ENCODE peak calls at places on chromosomes 16 and 17, in six cellular contexts. A is upper lobe of right lung; N is OCI-LY7; I is CD8-positive, alpha-beta T cell; F is IMR-90; X is colonic mucosa. P is an unnamed sample.

GRCh38 chr17:82097187-82097918 is 683 bp downstream of the FASN start:
- DNase-seq in I (no peak), A (peak; percentile 87), X (peak; percentile 48), F (peak; percentile 64), N (peak; percentile 58), P (peak; percentile 44)

GRCh38 chr17:64148699-64149098 is 18.8 kb upstream of the ERN1 start:
- DNase-seq in F (no peak), A (no peak), X (no peak), N (peak; percentile 53), I (no peak), P (no peak)

GRCh38 chr17:4006165-4006589 is 41.9 kb upstream of the ATP2A3 start:
- DNase-seq in N (no peak), F (no peak), I (no peak), X (no peak), A (peak; percentile 78), P (no peak)

GRCh38 chr16:69534720-69535119 is 31.0 kb upstream of the NFAT5 start:
- DNase-seq in F (no peak), X (no peak), A (no peak), I (no peak), N (no peak), P (no peak)

GRCh38 chr17:7215136-7215638 is 4.4 kb downstream of the DLG4 start:
- DNase-seq in X (no peak), A (no peak), F (no peak), N (no peak), I (no peak), P (no peak)

GRCh38 chr17:70365098-70365583 is 195.8 kb downstream of the KCNJ2 start:
- DNase-seq in X (no peak), I (no peak), F (peak; percentile 78), N (no peak), A (no peak), P (peak; percentile 16)

GRCh38 chr17:27489045-27489715 is 32.9 kb downstream of the KSR1 start:
- DNase-seq in F (peak; percentile 59), A (peak; percentile 89), I (no peak), N (no peak), X (peak; percentile 63), P (no peak)

GRCh38 chr17:11554042-11554441 is 44.2 kb upstream of the DNAH9 start:
- DNase-seq in X (no peak), A (no peak), N (no peak), I (no peak), F (no peak), P (no peak)

GRCh38 chr16:20309786-20310185 is 17.5 kb downstream of the GP2 start:
- DNase-seq in F (no peak), I (no peak), N (no peak), A (no peak), X (no peak), P (no peak)

GRCh38 chr17:45384800-45385262 is 47.8 kb downstream of the ARHGAP27 start:
- DNase-seq in I (no peak), X (no peak), A (no peak), F (no peak), N (no peak), P (no peak)

DNA sequence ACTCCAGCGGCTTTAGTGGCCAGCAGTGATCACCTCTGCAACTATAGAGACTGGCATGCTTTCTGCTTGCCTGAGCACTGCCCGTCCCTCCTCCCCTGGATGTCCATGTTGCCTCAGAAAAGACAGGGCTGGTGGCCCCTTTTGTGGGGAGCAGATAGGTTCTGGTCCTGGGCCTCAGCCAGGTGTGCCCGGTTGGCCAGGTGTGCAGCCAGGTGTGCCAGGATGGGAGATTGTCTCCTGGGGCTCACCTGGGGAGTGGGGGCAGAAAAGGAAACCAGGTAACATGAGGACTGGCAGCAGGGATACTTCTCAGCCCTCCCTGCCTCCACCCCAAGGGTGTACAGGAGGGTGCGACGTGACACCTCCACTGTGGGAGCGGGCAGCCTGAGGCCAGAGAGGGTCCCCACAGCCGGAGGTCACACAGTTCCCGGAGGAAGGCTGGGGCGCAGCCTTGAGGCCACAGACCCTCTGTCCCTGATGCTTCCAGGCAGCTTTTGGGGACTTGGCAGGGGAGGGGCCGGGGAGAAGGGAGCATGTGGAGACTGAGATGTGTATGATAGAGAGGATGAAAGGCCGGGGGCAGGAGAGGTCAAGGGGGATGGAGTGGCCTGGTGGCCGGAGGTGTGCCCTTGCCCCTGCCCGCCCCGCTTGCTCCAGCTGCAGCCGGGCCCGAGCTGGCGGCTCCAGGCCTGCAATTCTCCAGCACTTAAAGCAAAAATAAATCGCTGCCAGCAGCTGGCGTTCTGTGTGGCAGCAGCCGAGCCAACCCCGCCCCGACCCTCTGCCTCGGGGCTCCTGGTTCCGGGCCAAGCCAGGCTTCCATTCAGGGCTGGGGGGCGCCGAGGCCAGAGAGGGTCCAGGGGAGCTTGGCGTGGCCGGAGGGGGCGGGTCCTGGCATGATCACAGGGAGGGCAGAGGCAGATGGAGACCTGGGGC is 6.7 kb downstream of the KCNJ12 start:
- DNase-seq in X (no peak), F (no peak), I (no peak), A (no peak), N (no peak), P (no peak)
- H3K36me3 ChIP-seq in X (no peaks in the 10 kb centered on the region), F (no peaks in the 10 kb centered on the region), I (no peaks in the 10 kb centered on the region), A (no peaks in the 10 kb centered on the region), N (no peaks in the 10 kb centered on the region), P (no peaks in the 10 kb centered on the region)

GRCh38 chr16:88667496-88667895 is 4.6 kb upstream of the MVD start:
- DNase-seq in A (no peak), N (no peak), I (no peak), X (no peak), F (no peak), P (no peak)
- TF ChIP-seq CTCF in A (no peak), N (no peak), I (no peak), X (no peak), F (no peak), P (peak; percentile 50)

GRCh38 chr17:75124819-75125162 is 6.8 kb downstream of the NT5C start:
- DNase-seq in X (no peak), F (no peak), A (no peak), N (no peak), I (no peak), P (no peak)

GRCh38 chr17:75126954-75127353 is 4.6 kb downstream of the NT5C start:
- DNase-seq in F (no peak), I (no peak), A (no peak), X (no peak), N (no peak), P (no peak)

GRCh38 chr17:75124041-75124818 is 7.3 kb downstream of the NT5C start:
- DNase-seq in A (peak; percentile 74), X (peak; percentile 96), I (no peak), N (no peak), F (peak; percentile 18), P (peak; percentile 49)

GRCh38 chr17:75128694-75129505 is 2.6 kb downstream of the NT5C start:
- DNase-seq in F (no peak), A (no peak), I (peak; percentile 43), X (no peak), N (no peak), P (no peak)

GRCh38 chr17:75125984-75126383 is 5.6 kb downstream of the NT5C start:
- DNase-seq in I (peak; percentile 45), X (no peak), N (peak; percentile 39), F (no peak), A (no peak), P (no peak)
- H3K27ac ChIP-seq in I (no peak overlapping the region), X (peak overlapping the region; percentile 93), N (peak overlapping the region; percentile 3), F (no peak overlapping the region), A (no peak overlapping the region), P (no peak overlapping the region)

DNA sequence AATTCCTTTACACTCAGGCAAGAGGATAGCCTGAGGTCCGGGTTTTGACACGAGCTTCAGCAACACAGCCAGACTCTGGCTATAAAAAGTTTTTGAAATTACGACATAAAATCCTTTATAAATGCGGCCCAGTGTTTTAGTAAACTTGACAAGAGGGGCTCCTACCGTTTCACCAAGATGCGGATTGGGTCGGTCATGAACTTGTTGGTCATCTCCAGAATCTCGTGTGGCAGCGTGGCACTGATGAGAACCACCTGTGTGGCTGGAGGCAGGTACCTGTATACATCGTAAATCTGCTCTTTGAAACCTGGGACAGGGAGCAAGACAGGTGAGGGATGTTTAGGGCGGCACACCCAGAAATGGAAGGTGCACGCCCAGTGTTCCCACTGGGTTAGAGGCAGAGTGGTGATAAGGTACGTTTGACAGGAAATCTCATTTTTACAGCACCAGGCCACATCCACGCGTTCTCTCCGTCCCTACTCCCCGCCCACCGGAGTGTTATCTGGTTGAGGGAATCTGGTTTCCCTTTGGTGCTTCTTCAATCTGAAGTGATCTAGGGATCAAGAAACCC is 8.0 kb downstream of the EIF4A3 start:
- DNase-seq in N (no peak), A (no peak), F (no peak), X (peak; percentile 58), I (no peak), P (no peak)
- H3K36me3 ChIP-seq in N (peaks cover 100% of the 10 kb centered on the region), A (peaks cover 100% of the 10 kb centered on the region), F (peaks cover 78% of the 10 kb centered on the region), X (peaks cover 41% of the 10 kb centered on the region), I (peaks cover 62% of the 10 kb centered on the region), P (peaks cover 86% of the 10 kb centered on the region)

DNA sequence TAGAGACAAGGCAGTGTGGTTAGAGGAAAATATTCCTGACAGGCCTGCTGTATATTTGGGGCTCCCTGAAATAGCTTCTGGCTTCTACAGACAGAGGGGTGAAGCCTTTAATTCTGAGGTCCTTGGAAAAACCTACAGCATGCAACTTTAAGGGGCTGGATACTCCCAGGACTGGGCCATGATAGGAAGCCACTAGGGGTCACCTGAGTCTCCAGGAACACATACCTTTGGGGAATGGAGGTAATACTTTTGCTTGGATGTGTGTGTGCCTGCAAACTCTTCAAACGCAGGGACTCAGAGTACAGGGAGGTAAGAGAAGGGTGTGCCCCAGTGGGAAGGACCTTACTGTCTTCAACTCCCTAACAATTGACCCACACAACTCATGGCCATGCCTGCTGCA is 4.1 kb downstream of the ASIC2 start:
- DNase-seq in I (no peak), N (no peak), X (no peak), A (no peak), F (no peak), P (no peak)
- TF ChIP-seq CTCF in I (no peak), N (no peak), X (no peak), A (no peak), F (no peak), P (no peak)

GRCh38 chr17:37813753-37814152 is 68.9 kb upstream of the HNF1B start:
- DNase-seq in A (no peak), F (peak; percentile 100), I (no peak), X (no peak), N (no peak), P (peak; percentile 92)
- H3K27ac ChIP-seq in A (no peak overlapping the region), F (peak overlapping the region; percentile 47), I (no peak overlapping the region), X (no peak overlapping the region), N (no peak overlapping the region), P (peak overlapping the region; percentile 54)

P was measured in brain microvascular endothelial cell.